ENCODE peak calls at places on chromosomes 5 and 9, in six cellular contexts. C, Q, D, Y, X and K are unnamed samples.

GRCh38 chr5:68898961-68899471 is 194.8 kb upstream of the SLC30A5 start:
- DNase-seq in Y (peak; percentile 83), C (no peak), D (peak; percentile 11), X (no peak), Q (no peak), K (no peak)

GRCh38 chr5:61575103-61575502 is 243.0 kb downstream of the ZSWIM6 start:
- DNase-seq in D (peak; percentile 29), X (no peak), Y (peak; percentile 69), Q (no peak), C (no peak), K (no peak)

GRCh38 chr9:19470981-19471650 is 62.3 kb downstream of the ACER2 start:
- DNase-seq in C (no peak), X (no peak), D (no peak), Y (peak; percentile 49), Q (no peak), K (no peak)

GRCh38 chr9:125537442-125538091 is 169.4 kb downstream of the MAPKAP1 start:
- DNase-seq in Q (no peak), C (no peak), D (peak; percentile 15), X (no peak), Y (no peak), K (no peak)

GRCh38 chr9:134964271-134964670 is 46.6 kb upstream of the FCN1 start:
- DNase-seq in C (no peak), Q (no peak), X (no peak), Y (no peak), D (no peak), K (no peak)

GRCh38 chr5:167953151-167953788 is 338.2 kb upstream of the WWC1 start:
- DNase-seq in Y (no peak), C (no peak), X (no peak), D (no peak), Q (no peak), K (no peak)

GRCh38 chr9:27073841-27074728 is 34.9 kb upstream of the TEK start:
- DNase-seq in C (no peak), X (no peak), Y (peak; percentile 8), D (no peak), Q (no peak), K (no peak)

GRCh38 chr9:115034801-115035200 is 83.2 kb downstream of the TNC start:
- DNase-seq in Q (no peak), Y (peak; percentile 87), C (no peak), X (no peak), D (no peak), K (no peak)

GRCh38 chr9:68704804-68705635 is at the start of gene PIP5K1B:
- DNase-seq in X (peak; percentile 5), C (no peak), D (peak; percentile 88), Y (peak; percentile 66), Q (peak; percentile 90), K (peak; percentile 18)

GRCh38 chr9:123120131-123120530 is 86.7 kb downstream of the GPR21 start:
- DNase-seq in Q (no peak), X (no peak), Y (no peak), C (no peak), D (no peak), K (no peak)

GRCh38 chr5:82159014-82159413 is 119.1 kb downstream of the RPS23 start:
- DNase-seq in C (no peak), X (no peak), D (no peak), Y (peak; percentile 85), Q (no peak), K (no peak)

GRCh38 chr5:60497706-60498500 is 202.1 kb downstream of the DEPDC1B start:
- DNase-seq in X (no peak), Q (no peak), D (no peak), C (no peak), Y (no peak), K (no peak)

GRCh38 chr9:116661037-116661954 is 25.8 kb upstream of the TRIM32 start:
- DNase-seq in Y (peak; percentile 93), Q (no peak), D (peak; percentile 28), X (no peak), C (no peak), K (peak; percentile 23)

GRCh38 chr5:180548563-180548962 is 42.7 kb downstream of the SCGB3A1 start:
- DNase-seq in D (no peak), Y (no peak), C (no peak), Q (no peak), X (no peak), K (no peak)

GRCh38 chr9:2228641-2229040 is 213.5 kb downstream of the SMARCA2 start:
- DNase-seq in C (no peak), Y (no peak), D (no peak), X (no peak), Q (no peak), K (no peak)

GRCh38 chr5:3659907-3660306 is 64.3 kb downstream of the IRX1 start:
- DNase-seq in Y (peak; percentile 2), Q (no peak), D (no peak), X (no peak), C (no peak), K (no peak)

GRCh38 chr5:102107865-102108264 is 188.2 kb downstream of the SLCO4C1 start:
- DNase-seq in C (no peak), X (no peak), D (no peak), Q (no peak), Y (no peak), K (no peak)

GRCh38 chr5:72065751-72066255 is 41.5 kb upstream of the MAP1B start:
- DNase-seq in C (no peak), Y (peak; percentile 49), D (no peak), Q (no peak), X (no peak), K (no peak)

GRCh38 chr9:135498381-135499126 is 1.9 kb upstream of the MRPS2 start:
- DNase-seq in Q (no peak), D (no peak), Y (no peak), C (peak; percentile 30), X (no peak), K (no peak)

GRCh38 chr9:91720746-91721705 is 229.0 kb downstream of the ROR2 start:
- DNase-seq in C (no peak), Q (no peak), X (no peak), D (no peak), Y (no peak), K (no peak)
- H3K27me3 ChIP-seq in C (no peaks in the 10 kb centered on the region), Q (peaks cover 8% of the 10 kb centered on the region), X (no peaks in the 10 kb centered on the region), D (no peaks in the 10 kb centered on the region), Y (no peaks in the 10 kb centered on the region), K (peaks cover 8% of the 10 kb centered on the region)

GRCh38 chr9:137456864-137457405 is 2.2 kb downstream of the NSMF start:
- DNase-seq in Q (no peak), X (peak; percentile 4), D (no peak), Y (no peak), C (peak; percentile 37), K (no peak)

GRCh38 chr9:137459147-137459600 is at the start of gene NSMF:
- DNase-seq in Q (peak; percentile 97), D (peak; percentile 97), Y (peak; percentile 96), X (peak; percentile 97), C (peak; percentile 97), K (peak; percentile 88)

GRCh38 chr9:137458194-137459146 is 664 bp downstream of the NSMF start:
- DNase-seq in X (peak; percentile 11), D (peak; percentile 65), Y (peak; percentile 63), Q (peak; percentile 49), C (peak; percentile 59), K (no peak)

GRCh38 chr9:137456061-137456863 is 2.9 kb downstream of the NSMF start:
- DNase-seq in X (peak; percentile 3), D (peak; percentile 3), Q (no peak), Y (no peak), C (no peak), K (no peak)

DNA sequence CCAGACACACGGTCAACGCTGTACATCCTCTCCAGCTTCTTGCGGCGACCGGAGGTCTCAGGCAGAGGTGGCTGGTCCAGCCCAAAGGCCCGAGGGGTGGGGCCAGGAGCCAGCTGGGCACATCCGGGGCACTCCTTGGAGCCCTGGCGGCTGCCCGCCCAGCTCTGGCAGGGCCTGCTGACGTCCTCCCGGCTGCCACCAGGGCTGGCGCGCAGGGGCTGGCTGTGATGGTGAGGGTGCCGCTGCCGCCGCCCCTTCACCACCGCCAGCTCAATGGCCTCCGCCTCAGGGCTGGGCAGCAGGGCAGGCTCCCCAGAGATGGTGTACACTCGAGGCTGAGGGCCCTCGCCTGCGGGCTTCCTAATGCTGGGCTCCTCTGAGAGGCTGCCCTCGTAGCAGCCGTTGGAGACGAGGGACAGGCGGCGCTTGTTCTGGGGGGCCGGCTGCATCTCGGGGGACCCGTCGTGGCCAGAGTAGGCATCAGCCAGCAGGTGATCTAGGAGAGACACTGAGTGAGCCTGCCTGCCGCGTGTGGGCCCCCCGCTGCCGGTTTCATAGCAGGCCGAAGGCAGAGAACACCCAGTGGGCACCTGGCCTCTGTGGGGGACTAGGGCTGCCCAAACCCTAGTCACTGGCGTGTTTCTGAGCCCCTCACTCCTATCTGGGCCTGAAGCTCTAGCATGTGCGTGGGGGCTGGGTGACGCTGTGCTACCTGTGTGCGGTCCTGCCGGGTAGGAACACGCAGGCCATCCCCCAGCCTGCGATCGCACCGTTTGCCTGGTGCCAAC is 1.5 kb downstream of the NSMF start:
- DNase-seq in X (peak; percentile 5), D (peak; percentile 85), Y (no peak), Q (no peak), C (peak; percentile 62), K (peak; percentile 11)
- H3K4me3 ChIP-seq in X (peak overlapping the region; percentile 54), D (no peak overlapping the region), Y (peak overlapping the region; percentile 83), Q (no peak overlapping the region), C (no peak overlapping the region), K (peak overlapping the region; percentile 54)

GRCh38 chr9:92990461-92990860 is 43.1 kb downstream of the FGD3 start:
- DNase-seq in X (no peak), C (no peak), D (no peak), Y (no peak), Q (no peak), K (no peak)

GRCh38 chr9:92986175-92987110 is 39.1 kb downstream of the FGD3 start:
- DNase-seq in Y (peak; percentile 28), C (no peak), D (peak; percentile 47), X (peak; percentile 67), Q (no peak), K (no peak)

GRCh38 chr9:92984976-92985375 is 37.7 kb downstream of the FGD3 start:
- DNase-seq in Q (no peak), D (no peak), C (no peak), X (no peak), Y (no peak), K (no peak)

GRCh38 chr9:92989561-92989960 is 42.2 kb downstream of the FGD3 start:
- DNase-seq in Y (no peak), Q (no peak), X (no peak), C (no peak), D (no peak), K (no peak)

DNA sequence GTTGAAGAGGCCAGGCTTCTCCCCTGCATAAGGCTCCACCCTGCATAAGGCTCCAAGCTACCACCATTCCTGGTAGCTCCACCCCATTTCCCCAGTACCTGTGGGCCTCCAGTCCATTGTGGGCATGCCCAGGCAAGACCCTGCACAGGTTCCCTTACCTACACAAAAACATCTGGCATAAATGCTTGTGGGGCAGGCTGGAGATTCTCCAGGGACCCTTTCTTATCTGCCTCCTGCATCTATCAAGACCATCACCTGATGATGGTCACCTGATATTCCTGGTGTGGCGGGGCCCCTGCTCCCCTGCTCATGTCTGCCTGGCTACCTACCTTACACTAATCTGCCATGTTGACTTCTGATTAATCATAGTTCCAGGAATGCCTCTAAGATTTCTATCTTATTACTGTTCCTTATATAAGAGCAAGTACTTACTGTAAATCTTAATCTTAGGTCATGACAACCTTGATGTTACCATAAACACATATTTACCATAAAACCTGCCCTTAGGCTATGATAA is 41.0 kb downstream of the FGD3 start:
- DNase-seq in D (no peak), Q (no peak), Y (no peak), C (no peak), X (no peak), K (no peak)
- H3K27me3 ChIP-seq in D (no peaks in the 10 kb centered on the region), Q (no peaks in the 10 kb centered on the region), Y (peaks cover 18% of the 10 kb centered on the region), C (no peaks in the 10 kb centered on the region), X (no peaks in the 10 kb centered on the region), K (no peaks in the 10 kb centered on the region)

GRCh38 chr9:127905788-127906191 is 6.4 kb upstream of the ST6GALNAC6 start:
- DNase-seq in D (peak; percentile 35), X (peak; percentile 78), C (peak; percentile 48), Q (peak; percentile 63), Y (no peak), K (no peak)
- H3K4me3 ChIP-seq in D (no peak overlapping the region), X (peak overlapping the region; percentile 62), C (no peak overlapping the region), Q (no peak overlapping the region), Y (no peak overlapping the region), K (no peak overlapping the region)